ENCODE peak calls at places on chromosomes 5 and 9, in four cellular contexts. U, F, I and N are unnamed samples.

GRCh38 chr5:86880785-86881492 is 263.2 kb downstream of the COX7C start:
- DNase-seq in U (peak; percentile 77), F (no peak), I (peak; percentile 80), N (peak; percentile 30)

GRCh38 chr5:55855509-55855908 is 4.4 kb downstream of the IL31RA start:
- DNase-seq in U (peak; percentile 8), F (no peak), I (no peak), N (no peak)

GRCh38 chr5:80745490-80745889 is 90.7 kb upstream of the DHFR start:
- DNase-seq in U (peak; percentile 64), F (no peak), I (peak; percentile 74), N (no peak)

GRCh38 chr5:14325369-14325768 is 182.2 kb downstream of the TRIO start:
- DNase-seq in U (no peak), F (no peak), I (no peak), N (no peak)

GRCh38 chr5:425714-426113 is 17.3 kb upstream of the EXOC3 start:
- DNase-seq in U (no peak), F (no peak), I (no peak), N (no peak)

GRCh38 chr9:113570749-113571711 is 107.5 kb downstream of the RGS3 start:
- DNase-seq in U (no peak), F (peak; percentile 6), I (peak; percentile 61), N (no peak)

GRCh38 chr9:95067888-95068287 is 249.6 kb downstream of the FANCC start:
- DNase-seq in U (no peak), F (no peak), I (no peak), N (no peak)

GRCh38 chr5:150787659-150788058 is 9.1 kb downstream of the SMIM3 start:
- DNase-seq in U (no peak), F (no peak), I (no peak), N (no peak)

GRCh38 chr5:67723873-67724272 is 491.7 kb upstream of the PIK3R1 start:
- DNase-seq in U (no peak), F (no peak), I (no peak), N (no peak)

GRCh38 chr9:115036691-115037090 is 81.3 kb downstream of the TNC start:
- DNase-seq in U (no peak), F (no peak), I (peak; percentile 93), N (no peak)

GRCh38 chr5:10507575-10508024 is 56.3 kb upstream of the ANKRD33B start:
- DNase-seq in U (no peak), F (no peak), I (peak; percentile 45), N (peak; percentile 39)

GRCh38 chr9:96486351-96487029 is 36.5 kb downstream of the HABP4 start:
- DNase-seq in U (peak; percentile 78), F (peak; percentile 72), I (no peak), N (no peak)

GRCh38 chr5:78766412-78766762 is 117.8 kb upstream of the LHFPL2 start:
- DNase-seq in U (no peak), F (no peak), I (no peak), N (no peak)

GRCh38 chr5:73188764-73189521 is 15.9 kb downstream of the TMEM174 start:
- DNase-seq in U (peak; percentile 69), F (no peak), I (no peak), N (no peak)

GRCh38 chr9:133521122-133522072 is 3.4 kb downstream of the MYMK start:
- DNase-seq in U (no peak), F (no peak), I (no peak), N (no peak)

GRCh38 chr9:76654051-76654461 is 110.2 kb upstream of the PCA3 start:
- DNase-seq in U (no peak), F (no peak), I (no peak), N (no peak)

GRCh38 chr5:163894645-163895044 is 389.2 kb downstream of the MAT2B start:
- DNase-seq in U (peak; percentile 66), F (no peak), I (peak; percentile 60), N (no peak)

GRCh38 chr5:10233505-10233904 is 16.2 kb downstream of the ATPSCKMT start:
- DNase-seq in U (peak; percentile 95), F (no peak), I (no peak), N (peak; percentile 54)

GRCh38 chr9:34010979-34011378 is 37.7 kb downstream of the UBAP2 start:
- DNase-seq in U (no peak), F (no peak), I (no peak), N (no peak)

GRCh38 chr5:74993743-74994142 is 58.6 kb downstream of the GCNT4 start:
- DNase-seq in U (no peak), F (no peak), I (no peak), N (no peak)

GRCh38 chr5:72355706-72356299 is 35.6 kb downstream of the PTCD2 start:
- DNase-seq in U (peak; percentile 31), F (peak; percentile 29), I (peak; percentile 45), N (peak; percentile 21)

GRCh38 chr9:137305060-137305787 is 3.2 kb upstream of the NRARP start:
- DNase-seq in U (peak; percentile 39), F (no peak), I (no peak), N (peak; percentile 90)

GRCh38 chr5:180294913-180295555 is 3.2 kb upstream of the MAPK9 start:
- DNase-seq in U (no peak), F (no peak), I (no peak), N (no peak)

GRCh38 chr5:98770158-98770910 is 3.1 kb upstream of the RGMB start:
- DNase-seq in U (peak; percentile 80), F (peak; percentile 48), I (no peak), N (peak; percentile 30)

GRCh38 chr5:179923422-179923821 is 15.7 kb upstream of the TBC1D9B start:
- DNase-seq in U (no peak), F (no peak), I (no peak), N (no peak)

GRCh38 chr5:180271205-180271604 is 20.7 kb downstream of the MAPK9 start:
- DNase-seq in U (no peak), F (no peak), I (no peak), N (no peak)

GRCh38 chr5:147180751-147181150 is 54.1 kb upstream of the STK32A start:
- DNase-seq in U (no peak), F (no peak), I (no peak), N (no peak)

GRCh38 chr5:124744170-124744911 is 2.1 kb downstream of the ZNF608 start:
- DNase-seq in U (peak; percentile 52), F (peak; percentile 64), I (no peak), N (peak; percentile 47)

GRCh38 chr9:80698725-80699124 is 990.6 kb downstream of the TLE1 start:
- DNase-seq in U (peak; percentile 18), F (no peak), I (no peak), N (no peak)

GRCh38 chr9:107249131-107249533 is 33.9 kb upstream of the RAD23B start:
- DNase-seq in U (peak; percentile 29), F (no peak), I (peak; percentile 90), N (peak; percentile 39)

GRCh38 chr9:16501098-16501663 is 369.3 kb downstream of the BNC2 start:
- DNase-seq in U (peak; percentile 65), F (no peak), I (peak; percentile 50), N (no peak)

DNA sequence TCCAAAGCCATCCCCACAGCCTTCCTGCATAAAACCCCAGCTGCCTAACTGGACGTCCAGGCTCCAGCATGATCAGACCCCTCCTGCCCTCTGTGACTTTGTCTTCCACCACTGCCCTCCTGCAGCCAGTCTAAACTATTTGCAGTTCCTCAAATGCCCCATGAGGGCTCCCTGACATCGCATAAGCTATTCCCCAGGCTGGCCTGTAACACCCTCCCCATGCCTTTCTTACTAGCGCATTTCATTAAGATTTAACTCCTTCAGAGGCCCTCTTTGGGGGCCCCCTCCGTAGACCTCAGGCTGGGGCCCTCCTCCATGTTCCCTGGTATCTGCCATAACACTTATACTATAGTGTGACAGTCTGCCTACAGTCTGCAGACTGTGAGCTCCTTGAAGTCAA is 15.5 kb upstream of the SMIM23 start:
- DNase-seq in U (no peak), F (no peak), I (no peak), N (no peak)
- TF ChIP-seq CTCF in U (no peak), F (no peak), I (no peak), N (no peak)

DNA sequence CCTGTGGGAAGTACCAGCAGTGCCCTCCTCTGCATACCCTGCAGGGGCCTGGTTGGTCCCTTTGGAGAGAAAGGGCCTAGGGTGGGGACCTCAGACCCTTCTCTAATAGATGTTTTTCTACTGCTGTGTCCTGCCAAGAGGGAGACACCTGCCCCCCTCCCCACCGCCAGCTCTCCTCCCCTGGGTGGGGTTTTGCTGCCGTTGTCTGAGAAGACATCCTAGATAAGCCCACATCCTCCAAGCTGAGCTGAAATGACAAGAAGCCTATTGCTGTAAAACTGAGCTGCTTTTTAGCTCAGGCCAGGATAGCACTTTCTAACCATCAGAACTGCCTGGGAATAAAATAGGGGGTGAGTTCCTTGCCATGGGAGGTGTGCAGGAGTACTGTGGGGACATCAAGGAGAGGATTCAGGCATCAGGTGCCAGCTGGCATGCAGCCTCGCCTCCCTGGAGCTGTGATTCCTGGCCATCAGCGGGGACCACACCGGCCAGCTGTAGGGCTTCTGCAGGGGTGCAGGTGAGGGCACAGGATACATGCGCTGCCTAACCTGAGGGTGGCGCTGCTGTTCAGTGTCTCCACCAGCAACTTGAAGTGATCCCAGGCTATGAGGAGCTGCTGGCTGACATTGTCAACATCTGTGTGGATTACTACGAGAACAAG is 37.9 kb downstream of the CYFIP2 start:
- DNase-seq in U (no peak), F (no peak), I (no peak), N (peak; percentile 20)
- TF ChIP-seq CTCF in U (peak; percentile 5), F (no peak), I (no peak), N (peak; percentile 13)

DNA sequence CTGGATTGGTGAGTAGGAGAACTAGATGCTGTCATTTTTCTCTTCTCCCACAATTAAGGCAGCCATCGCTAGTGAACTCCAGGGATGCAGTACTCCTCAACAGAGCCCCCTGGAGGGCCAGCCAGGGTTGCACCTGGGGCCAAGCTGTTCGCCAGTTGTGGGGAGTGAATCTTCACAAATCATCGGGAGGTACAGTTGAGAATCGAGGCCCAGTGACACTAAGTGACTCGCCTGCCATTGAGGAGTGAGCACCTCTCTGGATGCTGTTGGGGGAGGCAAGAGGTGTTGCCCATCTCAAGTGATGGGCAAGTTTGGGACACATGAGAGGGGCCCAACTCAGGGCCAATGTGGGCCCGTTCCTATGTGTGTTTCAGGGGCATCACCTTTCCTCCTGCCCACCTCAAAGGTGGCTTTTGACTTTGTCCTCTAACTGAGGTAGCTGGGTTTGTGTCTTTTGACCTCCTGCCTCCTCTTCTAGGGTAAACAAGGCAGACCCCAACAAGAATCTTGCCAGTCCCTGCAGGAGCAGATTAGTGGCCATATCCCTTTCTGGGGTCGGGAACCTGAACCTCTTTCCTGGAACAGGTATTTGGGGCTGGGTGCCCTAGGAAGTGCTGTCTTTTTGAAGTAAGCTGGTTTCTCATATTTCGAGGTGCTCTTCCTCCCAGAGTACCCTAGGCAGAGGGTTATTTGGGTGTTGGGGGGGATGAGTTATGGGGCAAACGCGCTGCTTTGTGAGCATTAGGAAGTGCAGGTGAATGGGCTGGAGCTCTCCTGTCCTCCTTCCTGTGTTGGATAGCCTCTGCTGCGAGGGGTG is 181.2 kb downstream of the MACROH2A1 start:
- DNase-seq in U (no peak), F (no peak), I (no peak), N (peak; percentile 32)
- TF ChIP-seq CTCF in U (peak; percentile 27), F (no peak), I (no peak), N (peak; percentile 14)

GRCh38 chr5:61331407-61332368 is at the start of gene ZSWIM6:
- DNase-seq in U (peak; percentile 100), F (peak; percentile 99), I (peak; percentile 98), N (peak; percentile 99)

GRCh38 chr5:61329729-61330128 is 2.3 kb upstream of the ZSWIM6 start:
- DNase-seq in U (no peak), F (no peak), I (peak; percentile 53), N (no peak)

GRCh38 chr5:61332369-61332745 is 299 bp downstream of the ZSWIM6 start:
- DNase-seq in U (no peak), F (peak; percentile 17), I (no peak), N (no peak)

GRCh38 chr5:61330341-61330878 is 1.6 kb upstream of the ZSWIM6 start:
- DNase-seq in U (peak; percentile 79), F (no peak), I (peak; percentile 68), N (no peak)

GRCh38 chr5:61330879-61331406 is 1.1 kb upstream of the ZSWIM6 start:
- DNase-seq in U (peak; percentile 79), F (peak; percentile 60), I (peak; percentile 80), N (peak; percentile 69)
- TF ChIP-seq CTCF in U (peak; percentile 40), F (peak; percentile 60), I (peak; percentile 74), N (no peak)